ENCODE peak calls at places on chromosome 13, in ten cellular contexts. One of them, this sample, is unnamed.

GRCh38 chr13:52599037-52599852 is 43.0 kb upstream of the HNRNPA1L2 start:
- DNase-seq in lung microvascular endothelial cell: peak; percentile 86
- DNase-seq in right lobe of liver: no peak
- DNase-seq in Kasumi-1: peak; percentile 11
- DNase-seq in EL: peak; percentile 58
- DNase-seq in hepatocyte: no peak
- DNase-seq in activated CD4-positive, CD25-positive, alpha-beta regulatory T cell treated with anti-CD3 and anti-CD28 coated beads, Interleukin-2, amount 50 U/mL, for 72 hours: no peak
- DNase-seq in stimulated activated CD8-positive, alpha-beta memory T cell treated with anti-CD3 and anti-CD28 coated beads, Interleukin-4, amount 100 ng/mL, for 24 hours: no peak
- DNase-seq in astrocyte of the spinal cord: peak; percentile 82
- DNase-seq in germinal center: no peak
- DNase-seq in this sample: peak; percentile 65

GRCh38 chr13:24747248-24748151 is 16.5 kb upstream of the RNF17 start:
- DNase-seq in lung microvascular endothelial cell: peak; percentile 35
- DNase-seq in right lobe of liver: no peak
- DNase-seq in Kasumi-1: no peak
- DNase-seq in EL: peak; percentile 8
- DNase-seq in hepatocyte: peak; percentile 40
- DNase-seq in activated CD4-positive, CD25-positive, alpha-beta regulatory T cell treated with anti-CD3 and anti-CD28 coated beads, Interleukin-2, amount 50 U/mL, for 72 hours: no peak
- DNase-seq in stimulated activated CD8-positive, alpha-beta memory T cell treated with anti-CD3 and anti-CD28 coated beads, Interleukin-4, amount 100 ng/mL, for 24 hours: no peak
- DNase-seq in astrocyte of the spinal cord: peak; percentile 13
- DNase-seq in germinal center: no peak
- DNase-seq in this sample: peak; percentile 85

GRCh38 chr13:41231786-41232185 is 31.6 kb downstream of the MTRF1 start:
- DNase-seq in lung microvascular endothelial cell: peak; percentile 35
- DNase-seq in right lobe of liver: no peak
- DNase-seq in Kasumi-1: no peak
- DNase-seq in EL: no peak
- DNase-seq in hepatocyte: peak; percentile 25
- DNase-seq in activated CD4-positive, CD25-positive, alpha-beta regulatory T cell treated with anti-CD3 and anti-CD28 coated beads, Interleukin-2, amount 50 U/mL, for 72 hours: no peak
- DNase-seq in stimulated activated CD8-positive, alpha-beta memory T cell treated with anti-CD3 and anti-CD28 coated beads, Interleukin-4, amount 100 ng/mL, for 24 hours: no peak
- DNase-seq in astrocyte of the spinal cord: no peak
- DNase-seq in germinal center: no peak
- DNase-seq in this sample: peak; percentile 95

GRCh38 chr13:72453161-72453560 is 274.3 kb downstream of the MZT1 start:
- DNase-seq in lung microvascular endothelial cell: no peak
- DNase-seq in right lobe of liver: no peak
- DNase-seq in Kasumi-1: no peak
- DNase-seq in EL: no peak
- DNase-seq in hepatocyte: no peak
- DNase-seq in activated CD4-positive, CD25-positive, alpha-beta regulatory T cell treated with anti-CD3 and anti-CD28 coated beads, Interleukin-2, amount 50 U/mL, for 72 hours: no peak
- DNase-seq in stimulated activated CD8-positive, alpha-beta memory T cell treated with anti-CD3 and anti-CD28 coated beads, Interleukin-4, amount 100 ng/mL, for 24 hours: no peak
- DNase-seq in astrocyte of the spinal cord: no peak
- DNase-seq in germinal center: no peak
- DNase-seq in this sample: no peak

GRCh38 chr13:108779308-108779707 is 149.9 kb downstream of the MYO16 start:
- DNase-seq in lung microvascular endothelial cell: no peak
- DNase-seq in right lobe of liver: no peak
- DNase-seq in Kasumi-1: no peak
- DNase-seq in EL: no peak
- DNase-seq in hepatocyte: no peak
- DNase-seq in activated CD4-positive, CD25-positive, alpha-beta regulatory T cell treated with anti-CD3 and anti-CD28 coated beads, Interleukin-2, amount 50 U/mL, for 72 hours: no peak
- DNase-seq in stimulated activated CD8-positive, alpha-beta memory T cell treated with anti-CD3 and anti-CD28 coated beads, Interleukin-4, amount 100 ng/mL, for 24 hours: no peak
- DNase-seq in astrocyte of the spinal cord: no peak
- DNase-seq in germinal center: no peak
- DNase-seq in this sample: no peak

GRCh38 chr13:105446197-105446596 is 1089.3 kb downstream of the EFNB2 start:
- DNase-seq in lung microvascular endothelial cell: no peak
- DNase-seq in right lobe of liver: no peak
- DNase-seq in Kasumi-1: no peak
- DNase-seq in EL: no peak
- DNase-seq in hepatocyte: no peak
- DNase-seq in activated CD4-positive, CD25-positive, alpha-beta regulatory T cell treated with anti-CD3 and anti-CD28 coated beads, Interleukin-2, amount 50 U/mL, for 72 hours: no peak
- DNase-seq in stimulated activated CD8-positive, alpha-beta memory T cell treated with anti-CD3 and anti-CD28 coated beads, Interleukin-4, amount 100 ng/mL, for 24 hours: no peak
- DNase-seq in astrocyte of the spinal cord: no peak
- DNase-seq in germinal center: no peak
- DNase-seq in this sample: no peak

GRCh38 chr13:50116430-50116973 is 101.3 kb downstream of the KCNRG start:
- DNase-seq in lung microvascular endothelial cell: no peak
- DNase-seq in right lobe of liver: no peak
- DNase-seq in Kasumi-1: no peak
- DNase-seq in EL: peak; percentile 19
- DNase-seq in hepatocyte: no peak
- DNase-seq in activated CD4-positive, CD25-positive, alpha-beta regulatory T cell treated with anti-CD3 and anti-CD28 coated beads, Interleukin-2, amount 50 U/mL, for 72 hours: no peak
- DNase-seq in stimulated activated CD8-positive, alpha-beta memory T cell treated with anti-CD3 and anti-CD28 coated beads, Interleukin-4, amount 100 ng/mL, for 24 hours: no peak
- DNase-seq in astrocyte of the spinal cord: no peak
- DNase-seq in germinal center: no peak
- DNase-seq in this sample: no peak

GRCh38 chr13:31424130-31424729 is 224.5 kb downstream of the B3GLCT start:
- DNase-seq in lung microvascular endothelial cell: peak; percentile 86
- DNase-seq in right lobe of liver: peak; percentile 79
- DNase-seq in Kasumi-1: peak; percentile 64
- DNase-seq in EL: peak; percentile 81
- DNase-seq in hepatocyte: peak; percentile 88
- DNase-seq in activated CD4-positive, CD25-positive, alpha-beta regulatory T cell treated with anti-CD3 and anti-CD28 coated beads, Interleukin-2, amount 50 U/mL, for 72 hours: no peak
- DNase-seq in stimulated activated CD8-positive, alpha-beta memory T cell treated with anti-CD3 and anti-CD28 coated beads, Interleukin-4, amount 100 ng/mL, for 24 hours: peak; percentile 25
- DNase-seq in astrocyte of the spinal cord: peak; percentile 84
- DNase-seq in germinal center: peak; percentile 81
- DNase-seq in this sample: peak; percentile 91

GRCh38 chr13:52903320-52903719 is 54.9 kb upstream of the PCDH8 start:
- DNase-seq in lung microvascular endothelial cell: no peak
- DNase-seq in right lobe of liver: no peak
- DNase-seq in Kasumi-1: no peak
- DNase-seq in EL: no peak
- DNase-seq in hepatocyte: no peak
- DNase-seq in activated CD4-positive, CD25-positive, alpha-beta regulatory T cell treated with anti-CD3 and anti-CD28 coated beads, Interleukin-2, amount 50 U/mL, for 72 hours: no peak
- DNase-seq in stimulated activated CD8-positive, alpha-beta memory T cell treated with anti-CD3 and anti-CD28 coated beads, Interleukin-4, amount 100 ng/mL, for 24 hours: no peak
- DNase-seq in astrocyte of the spinal cord: no peak
- DNase-seq in germinal center: no peak
- DNase-seq in this sample: no peak

GRCh38 chr13:82654851-82655517 is 1227.3 kb downstream of the SLITRK1 start:
- DNase-seq in lung microvascular endothelial cell: peak; percentile 83
- DNase-seq in right lobe of liver: peak; percentile 53
- DNase-seq in Kasumi-1: no peak
- DNase-seq in EL: peak; percentile 76
- DNase-seq in hepatocyte: no peak
- DNase-seq in activated CD4-positive, CD25-positive, alpha-beta regulatory T cell treated with anti-CD3 and anti-CD28 coated beads, Interleukin-2, amount 50 U/mL, for 72 hours: no peak
- DNase-seq in stimulated activated CD8-positive, alpha-beta memory T cell treated with anti-CD3 and anti-CD28 coated beads, Interleukin-4, amount 100 ng/mL, for 24 hours: no peak
- DNase-seq in astrocyte of the spinal cord: peak; percentile 31
- DNase-seq in germinal center: no peak
- DNase-seq in this sample: no peak

GRCh38 chr13:60334310-60334709 is 62.7 kb upstream of the TDRD3 start:
- DNase-seq in lung microvascular endothelial cell: no peak
- DNase-seq in right lobe of liver: no peak
- DNase-seq in Kasumi-1: no peak
- DNase-seq in EL: no peak
- DNase-seq in hepatocyte: no peak
- DNase-seq in activated CD4-positive, CD25-positive, alpha-beta regulatory T cell treated with anti-CD3 and anti-CD28 coated beads, Interleukin-2, amount 50 U/mL, for 72 hours: no peak
- DNase-seq in stimulated activated CD8-positive, alpha-beta memory T cell treated with anti-CD3 and anti-CD28 coated beads, Interleukin-4, amount 100 ng/mL, for 24 hours: no peak
- DNase-seq in astrocyte of the spinal cord: no peak
- DNase-seq in germinal center: no peak
- DNase-seq in this sample: no peak

GRCh38 chr13:41085961-41086360 is 24.7 kb downstream of the WBP4 start:
- DNase-seq in lung microvascular endothelial cell: no peak
- DNase-seq in right lobe of liver: no peak
- DNase-seq in Kasumi-1: no peak
- DNase-seq in EL: no peak
- DNase-seq in hepatocyte: no peak
- DNase-seq in activated CD4-positive, CD25-positive, alpha-beta regulatory T cell treated with anti-CD3 and anti-CD28 coated beads, Interleukin-2, amount 50 U/mL, for 72 hours: no peak
- DNase-seq in stimulated activated CD8-positive, alpha-beta memory T cell treated with anti-CD3 and anti-CD28 coated beads, Interleukin-4, amount 100 ng/mL, for 24 hours: no peak
- DNase-seq in astrocyte of the spinal cord: no peak
- DNase-seq in germinal center: no peak
- DNase-seq in this sample: no peak

GRCh38 chr13:78595819-78596700 is 7.3 kb downstream of the POU4F1 start:
- DNase-seq in lung microvascular endothelial cell: no peak
- DNase-seq in right lobe of liver: peak; percentile 91
- DNase-seq in Kasumi-1: peak; percentile 52
- DNase-seq in EL: no peak
- DNase-seq in hepatocyte: peak; percentile 45
- DNase-seq in activated CD4-positive, CD25-positive, alpha-beta regulatory T cell treated with anti-CD3 and anti-CD28 coated beads, Interleukin-2, amount 50 U/mL, for 72 hours: no peak
- DNase-seq in stimulated activated CD8-positive, alpha-beta memory T cell treated with anti-CD3 and anti-CD28 coated beads, Interleukin-4, amount 100 ng/mL, for 24 hours: no peak
- DNase-seq in astrocyte of the spinal cord: no peak
- DNase-seq in germinal center: peak; percentile 67
- DNase-seq in this sample: peak; percentile 70

GRCh38 chr13:34620073-34620858 is 321.8 kb upstream of the NBEA start:
- DNase-seq in lung microvascular endothelial cell: no peak
- DNase-seq in right lobe of liver: no peak
- DNase-seq in Kasumi-1: no peak
- DNase-seq in EL: no peak
- DNase-seq in hepatocyte: no peak
- DNase-seq in activated CD4-positive, CD25-positive, alpha-beta regulatory T cell treated with anti-CD3 and anti-CD28 coated beads, Interleukin-2, amount 50 U/mL, for 72 hours: no peak
- DNase-seq in stimulated activated CD8-positive, alpha-beta memory T cell treated with anti-CD3 and anti-CD28 coated beads, Interleukin-4, amount 100 ng/mL, for 24 hours: no peak
- DNase-seq in astrocyte of the spinal cord: no peak
- DNase-seq in germinal center: no peak
- DNase-seq in this sample: no peak

GRCh38 chr13:39888865-39889810 is 233.7 kb downstream of the COG6 start:
- DNase-seq in lung microvascular endothelial cell: peak; percentile 49
- DNase-seq in right lobe of liver: no peak
- DNase-seq in Kasumi-1: no peak
- DNase-seq in EL: peak; percentile 25
- DNase-seq in hepatocyte: no peak
- DNase-seq in activated CD4-positive, CD25-positive, alpha-beta regulatory T cell treated with anti-CD3 and anti-CD28 coated beads, Interleukin-2, amount 50 U/mL, for 72 hours: no peak
- DNase-seq in stimulated activated CD8-positive, alpha-beta memory T cell treated with anti-CD3 and anti-CD28 coated beads, Interleukin-4, amount 100 ng/mL, for 24 hours: no peak
- DNase-seq in astrocyte of the spinal cord: no peak
- DNase-seq in germinal center: no peak
- DNase-seq in this sample: no peak

GRCh38 chr13:114056205-114057013 is 76.0 kb downstream of the RASA3 start:
- DNase-seq in lung microvascular endothelial cell: no peak
- DNase-seq in right lobe of liver: no peak
- DNase-seq in Kasumi-1: peak; percentile 40
- DNase-seq in EL: no peak
- DNase-seq in hepatocyte: no peak
- DNase-seq in activated CD4-positive, CD25-positive, alpha-beta regulatory T cell treated with anti-CD3 and anti-CD28 coated beads, Interleukin-2, amount 50 U/mL, for 72 hours: no peak
- DNase-seq in stimulated activated CD8-positive, alpha-beta memory T cell treated with anti-CD3 and anti-CD28 coated beads, Interleukin-4, amount 100 ng/mL, for 24 hours: no peak
- DNase-seq in astrocyte of the spinal cord: no peak
- DNase-seq in germinal center: no peak
- DNase-seq in this sample: no peak

GRCh38 chr13:57698851-57699250 is 67.3 kb downstream of the PCDH17 start:
- DNase-seq in lung microvascular endothelial cell: no peak
- DNase-seq in right lobe of liver: no peak
- DNase-seq in Kasumi-1: no peak
- DNase-seq in EL: no peak
- DNase-seq in hepatocyte: no peak
- DNase-seq in activated CD4-positive, CD25-positive, alpha-beta regulatory T cell treated with anti-CD3 and anti-CD28 coated beads, Interleukin-2, amount 50 U/mL, for 72 hours: no peak
- DNase-seq in stimulated activated CD8-positive, alpha-beta memory T cell treated with anti-CD3 and anti-CD28 coated beads, Interleukin-4, amount 100 ng/mL, for 24 hours: no peak
- DNase-seq in astrocyte of the spinal cord: no peak
- DNase-seq in germinal center: no peak
- DNase-seq in this sample: no peak

GRCh38 chr13:20188649-20189553 is 3.8 kb downstream of the GJB2 start:
- DNase-seq in lung microvascular endothelial cell: no peak
- DNase-seq in right lobe of liver: no peak
- DNase-seq in Kasumi-1: peak; percentile 66
- DNase-seq in EL: no peak
- DNase-seq in hepatocyte: no peak
- DNase-seq in activated CD4-positive, CD25-positive, alpha-beta regulatory T cell treated with anti-CD3 and anti-CD28 coated beads, Interleukin-2, amount 50 U/mL, for 72 hours: no peak
- DNase-seq in stimulated activated CD8-positive, alpha-beta memory T cell treated with anti-CD3 and anti-CD28 coated beads, Interleukin-4, amount 100 ng/mL, for 24 hours: no peak
- DNase-seq in astrocyte of the spinal cord: no peak
- DNase-seq in germinal center: no peak
- DNase-seq in this sample: no peak

GRCh38 chr13:79678100-79678499 is 197.1 kb downstream of the NDFIP2 start:
- DNase-seq in lung microvascular endothelial cell: no peak
- DNase-seq in right lobe of liver: no peak
- DNase-seq in Kasumi-1: no peak
- DNase-seq in EL: peak; percentile 55
- DNase-seq in hepatocyte: peak; percentile 21
- DNase-seq in activated CD4-positive, CD25-positive, alpha-beta regulatory T cell treated with anti-CD3 and anti-CD28 coated beads, Interleukin-2, amount 50 U/mL, for 72 hours: no peak
- DNase-seq in stimulated activated CD8-positive, alpha-beta memory T cell treated with anti-CD3 and anti-CD28 coated beads, Interleukin-4, amount 100 ng/mL, for 24 hours: no peak
- DNase-seq in astrocyte of the spinal cord: peak; percentile 33
- DNase-seq in germinal center: no peak
- DNase-seq in this sample: no peak

GRCh38 chr13:98892821-98893220 is 85.0 kb downstream of the DOCK9 start:
- DNase-seq in lung microvascular endothelial cell: no peak
- DNase-seq in right lobe of liver: no peak
- DNase-seq in Kasumi-1: peak; percentile 86
- DNase-seq in EL: no peak
- DNase-seq in hepatocyte: no peak
- DNase-seq in activated CD4-positive, CD25-positive, alpha-beta regulatory T cell treated with anti-CD3 and anti-CD28 coated beads, Interleukin-2, amount 50 U/mL, for 72 hours: no peak
- DNase-seq in stimulated activated CD8-positive, alpha-beta memory T cell treated with anti-CD3 and anti-CD28 coated beads, Interleukin-4, amount 100 ng/mL, for 24 hours: no peak
- DNase-seq in astrocyte of the spinal cord: no peak
- DNase-seq in germinal center: peak; percentile 6
- DNase-seq in this sample: no peak

GRCh38 chr13:112873851-112874750 is 94.9 kb upstream of the MCF2L start:
- DNase-seq in lung microvascular endothelial cell: peak; percentile 82
- DNase-seq in right lobe of liver: peak; percentile 78
- DNase-seq in Kasumi-1: peak; percentile 62
- DNase-seq in EL: peak; percentile 64
- DNase-seq in hepatocyte: peak; percentile 87
- DNase-seq in activated CD4-positive, CD25-positive, alpha-beta regulatory T cell treated with anti-CD3 and anti-CD28 coated beads, Interleukin-2, amount 50 U/mL, for 72 hours: peak; percentile 69
- DNase-seq in stimulated activated CD8-positive, alpha-beta memory T cell treated with anti-CD3 and anti-CD28 coated beads, Interleukin-4, amount 100 ng/mL, for 24 hours: peak; percentile 64
- DNase-seq in astrocyte of the spinal cord: peak; percentile 54
- DNase-seq in germinal center: peak; percentile 82
- DNase-seq in this sample: peak; percentile 65

GRCh38 chr13:48266967-48267639 is 34.1 kb downstream of the ITM2B start:
- DNase-seq in lung microvascular endothelial cell: no peak
- DNase-seq in right lobe of liver: no peak
- DNase-seq in Kasumi-1: no peak
- DNase-seq in EL: peak; percentile 24
- DNase-seq in hepatocyte: no peak
- DNase-seq in activated CD4-positive, CD25-positive, alpha-beta regulatory T cell treated with anti-CD3 and anti-CD28 coated beads, Interleukin-2, amount 50 U/mL, for 72 hours: no peak
- DNase-seq in stimulated activated CD8-positive, alpha-beta memory T cell treated with anti-CD3 and anti-CD28 coated beads, Interleukin-4, amount 100 ng/mL, for 24 hours: no peak
- DNase-seq in astrocyte of the spinal cord: no peak
- DNase-seq in germinal center: no peak
- DNase-seq in this sample: no peak